ENCODE peak calls at places on chromosome 15, in nine cellular contexts. One of them, this sample, is unnamed.

GRCh38 chr15:76503121-76503520 is 166.5 kb downstream of the ISL2 start:
- DNase-seq in NCI-H1694: no peak
- DNase-seq in stimulated activated CD4-positive, alpha-beta T cell treated with anti-CD3 and anti-CD28 coated beads, TNF-alpha, amount 100 ng/mL, for 1 hour: no peak
- DNase-seq in posterior cingulate gyrus: no peak
- DNase-seq in HT1080: no peak
- DNase-seq in glutamatergic neuron: no peak
- DNase-seq in COLO829: no peak
- DNase-seq in activated T-cell treated with anti-CD3 and anti-CD28 coated beads for 1 hour: no peak
- DNase-seq in heart right ventricle: no peak
- DNase-seq in this sample: no peak

GRCh38 chr15:59274126-59274970 is 67.7 kb downstream of the LDHAL6B start:
- DNase-seq in NCI-H1694: no peak
- DNase-seq in stimulated activated CD4-positive, alpha-beta T cell treated with anti-CD3 and anti-CD28 coated beads, TNF-alpha, amount 100 ng/mL, for 1 hour: no peak
- DNase-seq in posterior cingulate gyrus: no peak
- DNase-seq in HT1080: peak
- DNase-seq in glutamatergic neuron: no peak
- DNase-seq in COLO829: no peak
- DNase-seq in activated T-cell treated with anti-CD3 and anti-CD28 coated beads for 1 hour: no peak
- DNase-seq in heart right ventricle: no peak
- DNase-seq in this sample: peak

GRCh38 chr15:37253877-37254276 is 153.5 kb upstream of the MEIS2 start:
- DNase-seq in NCI-H1694: no peak
- DNase-seq in stimulated activated CD4-positive, alpha-beta T cell treated with anti-CD3 and anti-CD28 coated beads, TNF-alpha, amount 100 ng/mL, for 1 hour: no peak
- DNase-seq in posterior cingulate gyrus: no peak
- DNase-seq in HT1080: no peak
- DNase-seq in glutamatergic neuron: no peak
- DNase-seq in COLO829: no peak
- DNase-seq in activated T-cell treated with anti-CD3 and anti-CD28 coated beads for 1 hour: no peak
- DNase-seq in heart right ventricle: no peak
- DNase-seq in this sample: no peak

GRCh38 chr15:42267286-42267685 is 5.7 kb upstream of the GANC start:
- DNase-seq in NCI-H1694: no peak
- DNase-seq in stimulated activated CD4-positive, alpha-beta T cell treated with anti-CD3 and anti-CD28 coated beads, TNF-alpha, amount 100 ng/mL, for 1 hour: no peak
- DNase-seq in posterior cingulate gyrus: no peak
- DNase-seq in HT1080: no peak
- DNase-seq in glutamatergic neuron: no peak
- DNase-seq in COLO829: no peak
- DNase-seq in activated T-cell treated with anti-CD3 and anti-CD28 coated beads for 1 hour: no peak
- DNase-seq in heart right ventricle: no peak
- DNase-seq in this sample: no peak

GRCh38 chr15:100114100-100114499 is 227.7 kb downstream of the ADAMTS17 start:
- DNase-seq in NCI-H1694: no peak
- DNase-seq in stimulated activated CD4-positive, alpha-beta T cell treated with anti-CD3 and anti-CD28 coated beads, TNF-alpha, amount 100 ng/mL, for 1 hour: no peak
- DNase-seq in posterior cingulate gyrus: peak
- DNase-seq in HT1080: peak
- DNase-seq in glutamatergic neuron: no peak
- DNase-seq in COLO829: peak
- DNase-seq in activated T-cell treated with anti-CD3 and anti-CD28 coated beads for 1 hour: no peak
- DNase-seq in heart right ventricle: peak
- DNase-seq in this sample: peak

GRCh38 chr15:95503640-95504225 is 826.8 kb upstream of the NR2F2 start:
- DNase-seq in NCI-H1694: no peak
- DNase-seq in stimulated activated CD4-positive, alpha-beta T cell treated with anti-CD3 and anti-CD28 coated beads, TNF-alpha, amount 100 ng/mL, for 1 hour: no peak
- DNase-seq in posterior cingulate gyrus: no peak
- DNase-seq in HT1080: no peak
- DNase-seq in glutamatergic neuron: no peak
- DNase-seq in COLO829: no peak
- DNase-seq in activated T-cell treated with anti-CD3 and anti-CD28 coated beads for 1 hour: no peak
- DNase-seq in heart right ventricle: no peak
- DNase-seq in this sample: no peak

GRCh38 chr15:42151736-42152135 is 4.7 kb downstream of the PLA2G4F start:
- DNase-seq in NCI-H1694: no peak
- DNase-seq in stimulated activated CD4-positive, alpha-beta T cell treated with anti-CD3 and anti-CD28 coated beads, TNF-alpha, amount 100 ng/mL, for 1 hour: no peak
- DNase-seq in posterior cingulate gyrus: no peak
- DNase-seq in HT1080: no peak
- DNase-seq in glutamatergic neuron: no peak
- DNase-seq in COLO829: peak
- DNase-seq in activated T-cell treated with anti-CD3 and anti-CD28 coated beads for 1 hour: no peak
- DNase-seq in heart right ventricle: no peak
- DNase-seq in this sample: no peak

GRCh38 chr15:80852676-80853075 is 73.5 kb downstream of the CEMIP start:
- DNase-seq in NCI-H1694: no peak
- DNase-seq in stimulated activated CD4-positive, alpha-beta T cell treated with anti-CD3 and anti-CD28 coated beads, TNF-alpha, amount 100 ng/mL, for 1 hour: no peak
- DNase-seq in posterior cingulate gyrus: no peak
- DNase-seq in HT1080: no peak
- DNase-seq in glutamatergic neuron: no peak
- DNase-seq in COLO829: no peak
- DNase-seq in activated T-cell treated with anti-CD3 and anti-CD28 coated beads for 1 hour: no peak
- DNase-seq in heart right ventricle: no peak
- DNase-seq in this sample: peak

GRCh38 chr15:89469331-89470107 is 26.9 kb downstream of the RHCG start:
- DNase-seq in NCI-H1694: peak
- DNase-seq in stimulated activated CD4-positive, alpha-beta T cell treated with anti-CD3 and anti-CD28 coated beads, TNF-alpha, amount 100 ng/mL, for 1 hour: no peak
- DNase-seq in posterior cingulate gyrus: no peak
- DNase-seq in HT1080: no peak
- DNase-seq in glutamatergic neuron: no peak
- DNase-seq in COLO829: no peak
- DNase-seq in activated T-cell treated with anti-CD3 and anti-CD28 coated beads for 1 hour: no peak
- DNase-seq in heart right ventricle: no peak
- DNase-seq in this sample: no peak

GRCh38 chr15:52620496-52620895 is 51.7 kb upstream of the ARPP19 start:
- DNase-seq in NCI-H1694: no peak
- DNase-seq in stimulated activated CD4-positive, alpha-beta T cell treated with anti-CD3 and anti-CD28 coated beads, TNF-alpha, amount 100 ng/mL, for 1 hour: no peak
- DNase-seq in posterior cingulate gyrus: no peak
- DNase-seq in HT1080: no peak
- DNase-seq in glutamatergic neuron: no peak
- DNase-seq in COLO829: no peak
- DNase-seq in activated T-cell treated with anti-CD3 and anti-CD28 coated beads for 1 hour: no peak
- DNase-seq in heart right ventricle: no peak
- DNase-seq in this sample: no peak

GRCh38 chr15:101773496-101774100 is 29.7 kb upstream of the OR4F6 start:
- DNase-seq in NCI-H1694: no peak
- DNase-seq in stimulated activated CD4-positive, alpha-beta T cell treated with anti-CD3 and anti-CD28 coated beads, TNF-alpha, amount 100 ng/mL, for 1 hour: no peak
- DNase-seq in posterior cingulate gyrus: no peak
- DNase-seq in HT1080: no peak
- DNase-seq in glutamatergic neuron: no peak
- DNase-seq in COLO829: no peak
- DNase-seq in activated T-cell treated with anti-CD3 and anti-CD28 coated beads for 1 hour: no peak
- DNase-seq in heart right ventricle: no peak
- DNase-seq in this sample: no peak

GRCh38 chr15:63038926-63039673 is 3.4 kb upstream of the TPM1 start:
- DNase-seq in NCI-H1694: no peak
- DNase-seq in stimulated activated CD4-positive, alpha-beta T cell treated with anti-CD3 and anti-CD28 coated beads, TNF-alpha, amount 100 ng/mL, for 1 hour: no peak
- DNase-seq in posterior cingulate gyrus: no peak
- DNase-seq in HT1080: no peak
- DNase-seq in glutamatergic neuron: no peak
- DNase-seq in COLO829: no peak
- DNase-seq in activated T-cell treated with anti-CD3 and anti-CD28 coated beads for 1 hour: no peak
- DNase-seq in heart right ventricle: no peak
- DNase-seq in this sample: peak

GRCh38 chr15:77419836-77420609 is at the start of gene PEAK1:
- DNase-seq in NCI-H1694: peak
- DNase-seq in stimulated activated CD4-positive, alpha-beta T cell treated with anti-CD3 and anti-CD28 coated beads, TNF-alpha, amount 100 ng/mL, for 1 hour: peak
- DNase-seq in posterior cingulate gyrus: peak
- DNase-seq in HT1080: peak
- DNase-seq in glutamatergic neuron: peak
- DNase-seq in COLO829: peak
- DNase-seq in activated T-cell treated with anti-CD3 and anti-CD28 coated beads for 1 hour: peak
- DNase-seq in heart right ventricle: peak
- DNase-seq in this sample: peak

GRCh38 chr15:85494035-85494793 is 113.8 kb downstream of the AKAP13 start:
- DNase-seq in NCI-H1694: no peak
- DNase-seq in stimulated activated CD4-positive, alpha-beta T cell treated with anti-CD3 and anti-CD28 coated beads, TNF-alpha, amount 100 ng/mL, for 1 hour: no peak
- DNase-seq in posterior cingulate gyrus: no peak
- DNase-seq in HT1080: peak
- DNase-seq in glutamatergic neuron: no peak
- DNase-seq in COLO829: peak
- DNase-seq in activated T-cell treated with anti-CD3 and anti-CD28 coated beads for 1 hour: no peak
- DNase-seq in heart right ventricle: no peak
- DNase-seq in this sample: peak

GRCh38 chr15:68843425-68844311 is 23.0 kb upstream of the ANP32A start:
- DNase-seq in NCI-H1694: peak
- DNase-seq in stimulated activated CD4-positive, alpha-beta T cell treated with anti-CD3 and anti-CD28 coated beads, TNF-alpha, amount 100 ng/mL, for 1 hour: no peak
- DNase-seq in posterior cingulate gyrus: no peak
- DNase-seq in HT1080: no peak
- DNase-seq in glutamatergic neuron: peak
- DNase-seq in COLO829: no peak
- DNase-seq in activated T-cell treated with anti-CD3 and anti-CD28 coated beads for 1 hour: peak
- DNase-seq in heart right ventricle: peak
- DNase-seq in this sample: peak

GRCh38 chr15:35557544-35557943 is 11.6 kb upstream of the DPH6 start:
- DNase-seq in NCI-H1694: no peak
- DNase-seq in stimulated activated CD4-positive, alpha-beta T cell treated with anti-CD3 and anti-CD28 coated beads, TNF-alpha, amount 100 ng/mL, for 1 hour: no peak
- DNase-seq in posterior cingulate gyrus: no peak
- DNase-seq in HT1080: peak
- DNase-seq in glutamatergic neuron: no peak
- DNase-seq in COLO829: no peak
- DNase-seq in activated T-cell treated with anti-CD3 and anti-CD28 coated beads for 1 hour: no peak
- DNase-seq in heart right ventricle: no peak
- DNase-seq in this sample: peak

GRCh38 chr15:67017318-67017717 is 48.1 kb upstream of the SMAD3 start:
- DNase-seq in NCI-H1694: no peak
- DNase-seq in stimulated activated CD4-positive, alpha-beta T cell treated with anti-CD3 and anti-CD28 coated beads, TNF-alpha, amount 100 ng/mL, for 1 hour: no peak
- DNase-seq in posterior cingulate gyrus: no peak
- DNase-seq in HT1080: no peak
- DNase-seq in glutamatergic neuron: no peak
- DNase-seq in COLO829: no peak
- DNase-seq in activated T-cell treated with anti-CD3 and anti-CD28 coated beads for 1 hour: no peak
- DNase-seq in heart right ventricle: no peak
- DNase-seq in this sample: no peak

GRCh38 chr15:57440799-57441198 is 64.5 kb downstream of the CGNL1 start:
- DNase-seq in NCI-H1694: no peak
- DNase-seq in stimulated activated CD4-positive, alpha-beta T cell treated with anti-CD3 and anti-CD28 coated beads, TNF-alpha, amount 100 ng/mL, for 1 hour: no peak
- DNase-seq in posterior cingulate gyrus: no peak
- DNase-seq in HT1080: peak
- DNase-seq in glutamatergic neuron: no peak
- DNase-seq in COLO829: no peak
- DNase-seq in activated T-cell treated with anti-CD3 and anti-CD28 coated beads for 1 hour: no peak
- DNase-seq in heart right ventricle: no peak
- DNase-seq in this sample: peak

GRCh38 chr15:84689858-84690257 is 26.1 kb downstream of the SEC11A start:
- DNase-seq in NCI-H1694: no peak
- DNase-seq in stimulated activated CD4-positive, alpha-beta T cell treated with anti-CD3 and anti-CD28 coated beads, TNF-alpha, amount 100 ng/mL, for 1 hour: no peak
- DNase-seq in posterior cingulate gyrus: no peak
- DNase-seq in HT1080: no peak
- DNase-seq in glutamatergic neuron: no peak
- DNase-seq in COLO829: no peak
- DNase-seq in activated T-cell treated with anti-CD3 and anti-CD28 coated beads for 1 hour: no peak
- DNase-seq in heart right ventricle: no peak
- DNase-seq in this sample: no peak

GRCh38 chr15:49492834-49493233 is 69.8 kb downstream of the FGF7 start:
- DNase-seq in NCI-H1694: no peak
- DNase-seq in stimulated activated CD4-positive, alpha-beta T cell treated with anti-CD3 and anti-CD28 coated beads, TNF-alpha, amount 100 ng/mL, for 1 hour: no peak
- DNase-seq in posterior cingulate gyrus: no peak
- DNase-seq in HT1080: peak
- DNase-seq in glutamatergic neuron: no peak
- DNase-seq in COLO829: no peak
- DNase-seq in activated T-cell treated with anti-CD3 and anti-CD28 coated beads for 1 hour: no peak
- DNase-seq in heart right ventricle: no peak
- DNase-seq in this sample: peak

GRCh38 chr15:39623550-39623931 is 42.7 kb downstream of the THBS1 start:
- DNase-seq in NCI-H1694: no peak
- DNase-seq in stimulated activated CD4-positive, alpha-beta T cell treated with anti-CD3 and anti-CD28 coated beads, TNF-alpha, amount 100 ng/mL, for 1 hour: no peak
- DNase-seq in posterior cingulate gyrus: no peak
- DNase-seq in HT1080: no peak
- DNase-seq in glutamatergic neuron: no peak
- DNase-seq in COLO829: no peak
- DNase-seq in activated T-cell treated with anti-CD3 and anti-CD28 coated beads for 1 hour: no peak
- DNase-seq in heart right ventricle: no peak
- DNase-seq in this sample: no peak

GRCh38 chr15:76058714-76059319 is 968 bp upstream of the TMEM266 start:
- DNase-seq in NCI-H1694: peak
- DNase-seq in stimulated activated CD4-positive, alpha-beta T cell treated with anti-CD3 and anti-CD28 coated beads, TNF-alpha, amount 100 ng/mL, for 1 hour: no peak
- DNase-seq in posterior cingulate gyrus: peak
- DNase-seq in HT1080: no peak
- DNase-seq in glutamatergic neuron: peak
- DNase-seq in COLO829: no peak
- DNase-seq in activated T-cell treated with anti-CD3 and anti-CD28 coated beads for 1 hour: no peak
- DNase-seq in heart right ventricle: no peak
- DNase-seq in this sample: peak

GRCh38 chr15:78938608-78939488 is 6.0 kb downstream of the CTSH start:
- DNase-seq in NCI-H1694: no peak
- DNase-seq in stimulated activated CD4-positive, alpha-beta T cell treated with anti-CD3 and anti-CD28 coated beads, TNF-alpha, amount 100 ng/mL, for 1 hour: no peak
- DNase-seq in posterior cingulate gyrus: no peak
- DNase-seq in HT1080: no peak
- DNase-seq in glutamatergic neuron: no peak
- DNase-seq in COLO829: no peak
- DNase-seq in activated T-cell treated with anti-CD3 and anti-CD28 coated beads for 1 hour: no peak
- DNase-seq in heart right ventricle: no peak
- DNase-seq in this sample: no peak

GRCh38 chr15:61994216-61994615 is 66.0 kb downstream of the VPS13C start:
- DNase-seq in NCI-H1694: no peak
- DNase-seq in stimulated activated CD4-positive, alpha-beta T cell treated with anti-CD3 and anti-CD28 coated beads, TNF-alpha, amount 100 ng/mL, for 1 hour: no peak
- DNase-seq in posterior cingulate gyrus: no peak
- DNase-seq in HT1080: no peak
- DNase-seq in glutamatergic neuron: no peak
- DNase-seq in COLO829: no peak
- DNase-seq in activated T-cell treated with anti-CD3 and anti-CD28 coated beads for 1 hour: no peak
- DNase-seq in heart right ventricle: no peak
- DNase-seq in this sample: peak

GRCh38 chr15:82852906-82853635 is 43.6 kb downstream of the WHAMM start:
- DNase-seq in NCI-H1694: no peak
- DNase-seq in stimulated activated CD4-positive, alpha-beta T cell treated with anti-CD3 and anti-CD28 coated beads, TNF-alpha, amount 100 ng/mL, for 1 hour: no peak
- DNase-seq in posterior cingulate gyrus: no peak
- DNase-seq in HT1080: no peak
- DNase-seq in glutamatergic neuron: no peak
- DNase-seq in COLO829: no peak
- DNase-seq in activated T-cell treated with anti-CD3 and anti-CD28 coated beads for 1 hour: no peak
- DNase-seq in heart right ventricle: no peak
- DNase-seq in this sample: no peak

GRCh38 chr15:68187559-68187958 is 17.6 kb downstream of the CALML4 start:
- DNase-seq in NCI-H1694: peak
- DNase-seq in stimulated activated CD4-positive, alpha-beta T cell treated with anti-CD3 and anti-CD28 coated beads, TNF-alpha, amount 100 ng/mL, for 1 hour: no peak
- DNase-seq in posterior cingulate gyrus: no peak
- DNase-seq in HT1080: no peak
- DNase-seq in glutamatergic neuron: no peak
- DNase-seq in COLO829: no peak
- DNase-seq in activated T-cell treated with anti-CD3 and anti-CD28 coated beads for 1 hour: no peak
- DNase-seq in heart right ventricle: no peak
- DNase-seq in this sample: no peak

GRCh38 chr15:69468241-69469121 is 15.9 kb downstream of the RPLP1 start:
- DNase-seq in NCI-H1694: no peak
- DNase-seq in stimulated activated CD4-positive, alpha-beta T cell treated with anti-CD3 and anti-CD28 coated beads, TNF-alpha, amount 100 ng/mL, for 1 hour: peak
- DNase-seq in posterior cingulate gyrus: no peak
- DNase-seq in HT1080: peak
- DNase-seq in glutamatergic neuron: no peak
- DNase-seq in COLO829: no peak
- DNase-seq in activated T-cell treated with anti-CD3 and anti-CD28 coated beads for 1 hour: peak
- DNase-seq in heart right ventricle: no peak
- DNase-seq in this sample: peak

GRCh38 chr15:68484696-68485400 is 52.9 kb upstream of the ITGA11 start:
- DNase-seq in NCI-H1694: no peak
- DNase-seq in stimulated activated CD4-positive, alpha-beta T cell treated with anti-CD3 and anti-CD28 coated beads, TNF-alpha, amount 100 ng/mL, for 1 hour: no peak
- DNase-seq in posterior cingulate gyrus: no peak
- DNase-seq in HT1080: peak
- DNase-seq in glutamatergic neuron: no peak
- DNase-seq in COLO829: no peak
- DNase-seq in activated T-cell treated with anti-CD3 and anti-CD28 coated beads for 1 hour: no peak
- DNase-seq in heart right ventricle: no peak
- DNase-seq in this sample: peak

GRCh38 chr15:68335251-68335650 is 57.7 kb downstream of the FEM1B start:
- DNase-seq in NCI-H1694: peak
- DNase-seq in stimulated activated CD4-positive, alpha-beta T cell treated with anti-CD3 and anti-CD28 coated beads, TNF-alpha, amount 100 ng/mL, for 1 hour: no peak
- DNase-seq in posterior cingulate gyrus: no peak
- DNase-seq in HT1080: peak
- DNase-seq in glutamatergic neuron: no peak
- DNase-seq in COLO829: peak
- DNase-seq in activated T-cell treated with anti-CD3 and anti-CD28 coated beads for 1 hour: no peak
- DNase-seq in heart right ventricle: no peak
- DNase-seq in this sample: no peak

GRCh38 chr15:101675796-101676582 is 23.8 kb upstream of the TM2D3 start:
- DNase-seq in NCI-H1694: no peak
- DNase-seq in stimulated activated CD4-positive, alpha-beta T cell treated with anti-CD3 and anti-CD28 coated beads, TNF-alpha, amount 100 ng/mL, for 1 hour: no peak
- DNase-seq in posterior cingulate gyrus: no peak
- DNase-seq in HT1080: peak
- DNase-seq in glutamatergic neuron: no peak
- DNase-seq in COLO829: no peak
- DNase-seq in activated T-cell treated with anti-CD3 and anti-CD28 coated beads for 1 hour: no peak
- DNase-seq in heart right ventricle: no peak
- DNase-seq in this sample: peak

GRCh38 chr15:32641517-32642059 is at the start of gene SCG5:
- DNase-seq in NCI-H1694: no peak
- DNase-seq in stimulated activated CD4-positive, alpha-beta T cell treated with anti-CD3 and anti-CD28 coated beads, TNF-alpha, amount 100 ng/mL, for 1 hour: no peak
- DNase-seq in posterior cingulate gyrus: peak
- DNase-seq in HT1080: no peak
- DNase-seq in glutamatergic neuron: peak
- DNase-seq in COLO829: no peak
- DNase-seq in activated T-cell treated with anti-CD3 and anti-CD28 coated beads for 1 hour: no peak
- DNase-seq in heart right ventricle: no peak
- DNase-seq in this sample: no peak